ENCODE peak calls at places on chromosomes 12 and 14, in five cellular contexts. D is uterus, Q is astrocyte, Y is lung, L is tibial artery. R is an unnamed sample.
A peak's percentile ranks its signal among the peaks of the same experiment; 100 is the strongest.

GRCh38 chr14:79256311-79256879 is 954.9 kb downstream of the DIO2 start:
- DNase-seq in D (no peak), Q (no peak), Y (no peak), L (no peak), R (no peak)

GRCh38 chr14:95507174-95507573 is 9.3 kb downstream of the SYNE3 start:
- DNase-seq in D (peak; percentile 76), Q (peak; percentile 95), Y (peak; percentile 65), L (peak; percentile 82), R (no peak)

GRCh38 chr12:87756721-87757120 is 272.5 kb downstream of the C12orf50 start:
- DNase-seq in D (no peak), Q (no peak), Y (no peak), L (no peak), R (no peak)

GRCh38 chr12:47715393-47715876 is 9.6 kb upstream of the RPAP3 start:
- DNase-seq in D (peak; percentile 83), Q (peak; percentile 65), Y (peak; percentile 81), L (peak; percentile 66), R (peak; percentile 86)

GRCh38 chr14:56751471-56751870 is 58.8 kb downstream of the OTX2 start:
- DNase-seq in D (no peak), Q (no peak), Y (no peak), L (no peak), R (no peak)

GRCh38 chr14:61925043-61925442 is 162.8 kb downstream of the SNAPC1 start:
- DNase-seq in D (no peak), Q (peak; percentile 15), Y (no peak), L (no peak), R (no peak)

GRCh38 chr12:130447655-130447965 is 109.9 kb downstream of the PIWIL1 start:
- DNase-seq in D (no peak), Q (no peak), Y (no peak), L (no peak), R (no peak)

GRCh38 chr12:642633-643477 is 20.4 kb downstream of the NINJ2 start:
- DNase-seq in D (peak; percentile 74), Q (peak; percentile 42), Y (peak; percentile 80), L (peak; percentile 62), R (peak; percentile 45)

GRCh38 chr14:68309121-68309520 is 483.7 kb downstream of the ZFP36L1 start:
- DNase-seq in D (no peak), Q (no peak), Y (no peak), L (no peak), R (no peak)

GRCh38 chr12:110068654-110069053 is 20.3 kb upstream of the C12orf76 start:
- DNase-seq in D (no peak), Q (no peak), Y (no peak), L (no peak), R (no peak)

GRCh38 chr14:90458536-90458935 is 61.7 kb downstream of the CALM1 start:
- DNase-seq in D (no peak), Q (no peak), Y (no peak), L (no peak), R (no peak)

GRCh38 chr14:69694730-69695663 is 71.9 kb upstream of the SRSF5 start:
- DNase-seq in D (no peak), Q (peak; percentile 47), Y (no peak), L (no peak), R (no peak)

GRCh38 chr12:40253936-40254335 is 29.1 kb downstream of the LRRK2 start:
- DNase-seq in D (no peak), Q (peak; percentile 54), Y (no peak), L (no peak), R (no peak)

GRCh38 chr12:17016116-17016864 is 410.3 kb upstream of the LMO3 start:
- DNase-seq in D (no peak), Q (no peak), Y (no peak), L (no peak), R (no peak)

GRCh38 chr12:57233357-57234232 is 4.1 kb downstream of the SHMT2 start:
- DNase-seq in D (no peak), Q (no peak), Y (no peak), L (no peak), R (no peak)

GRCh38 chr12:48005750-48006021 is 1.4 kb upstream of the COL2A1 start:
- DNase-seq in D (no peak), Q (no peak), Y (no peak), L (no peak), R (no peak)

GRCh38 chr14:53621433-53621832 is 335.2 kb downstream of the BMP4 start:
- DNase-seq in D (no peak), Q (no peak), Y (no peak), L (no peak), R (no peak)

GRCh38 chr12:75000120-75000519 is 209.5 kb downstream of the KCNC2 start:
- DNase-seq in D (no peak), Q (no peak), Y (no peak), L (no peak), R (no peak)

GRCh38 chr12:18966927-18967326 is 162.6 kb upstream of the PLEKHA5 start:
- DNase-seq in D (no peak), Q (no peak), Y (no peak), L (no peak), R (no peak)

GRCh38 chr14:91477388-91477787 is 32.7 kb downstream of the PPP4R3A start:
- DNase-seq in D (no peak), Q (no peak), Y (no peak), L (no peak), R (no peak)

GRCh38 chr12:108457006-108457733 is 57.9 kb upstream of the FICD start:
- DNase-seq in D (no peak), Q (peak; percentile 13), Y (no peak), L (no peak), R (no peak)

GRCh38 chr12:51874013-51874412 is 13.9 kb upstream of the ANKRD33 start:
- DNase-seq in D (no peak), Q (peak; percentile 29), Y (no peak), L (no peak), R (no peak)

GRCh38 chr12:113314121-113314529 is 20.8 kb downstream of the SLC8B1 start:
- DNase-seq in D (peak; percentile 41), Q (peak; percentile 42), Y (no peak), L (no peak), R (no peak)

GRCh38 chr12:113318046-113318656 is 16.8 kb downstream of the SLC8B1 start:
- DNase-seq in D (no peak), Q (no peak), Y (no peak), L (no peak), R (no peak)

GRCh38 chr12:113316155-113316554 is 18.8 kb downstream of the SLC8B1 start:
- DNase-seq in D (no peak), Q (no peak), Y (no peak), L (no peak), R (no peak)

GRCh38 chr12:113317122-113317521 is 17.8 kb downstream of the SLC8B1 start:
- DNase-seq in D (no peak), Q (no peak), Y (no peak), L (no peak), R (no peak)

DNA sequence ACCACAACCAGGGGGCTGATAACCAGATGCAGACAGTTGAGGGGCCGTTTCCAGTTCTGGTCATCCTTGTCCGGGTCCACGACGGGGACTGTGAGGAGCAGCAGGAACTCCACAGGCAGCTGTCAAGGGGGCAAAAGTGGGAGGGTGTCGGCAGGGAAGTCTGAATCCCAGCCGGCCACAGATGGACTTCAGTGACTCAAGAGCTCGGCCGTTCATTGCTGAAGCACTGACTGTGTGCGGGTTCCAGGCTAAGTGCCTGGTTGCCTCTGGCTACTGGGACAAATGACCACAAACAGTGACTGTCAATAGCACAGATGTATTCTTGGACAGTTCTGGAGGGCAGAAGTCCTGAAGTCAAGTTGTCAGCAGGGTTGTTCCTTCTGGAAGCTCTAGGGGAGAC is 19.6 kb downstream of the SLC8B1 start:
- DNase-seq in D (no peak), Q (no peak), Y (no peak), L (no peak), R (no peak)
- H3K27ac ChIP-seq in D (no peak overlapping the region), Q (no peak overlapping the region), Y (no peak overlapping the region), L (no peak overlapping the region), R (no peak overlapping the region)

GRCh38 chr14:80636071-80636470 is 305.5 kb downstream of the CEP128 start:
- DNase-seq in D (no peak), Q (no peak), Y (no peak), L (no peak), R (no peak)
- TF ChIP-seq CTCF in D (no peak), Q (no peak), Y (no peak), L (no peak), R (no peak)

GRCh38 chr12:46261658-46262057 is 7.2 kb downstream of the SLC38A1 start:
- DNase-seq in D (no peak), Q (no peak), Y (no peak), L (no peak), R (no peak)
- H3K4me3 ChIP-seq in D (no peak overlapping the region), Q (no peak overlapping the region), Y (no peak overlapping the region), L (no peak overlapping the region), R (no peak overlapping the region)

DNA sequence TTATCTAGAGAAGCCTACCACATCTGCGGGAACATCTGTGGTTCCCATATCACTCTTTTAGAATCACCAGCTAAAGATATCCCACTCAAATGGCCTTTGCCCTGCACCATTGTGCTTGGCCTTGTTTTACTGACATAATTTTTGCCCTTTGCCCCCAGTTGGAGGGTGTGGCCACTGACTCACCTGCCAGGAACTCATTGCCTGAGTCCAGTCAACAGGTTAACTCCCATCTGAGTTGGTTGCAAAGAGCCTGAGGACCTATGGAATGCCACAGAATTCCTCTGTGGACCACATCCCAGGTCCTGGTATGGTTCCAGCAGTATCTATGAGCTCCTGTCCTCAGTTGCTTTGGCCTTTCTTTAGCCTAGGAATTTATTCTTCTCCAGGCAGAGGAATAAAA is 55.7 kb upstream of the PTGR2 start:
- DNase-seq in D (no peak), Q (peak; percentile 91), Y (no peak), L (no peak), R (no peak)
- H3K27ac ChIP-seq in D (no peak overlapping the region), Q (peak overlapping the region; percentile 58), Y (no peak overlapping the region), L (no peak overlapping the region), R (no peak overlapping the region)

R was measured in dorsolateral prefrontal cortex.